ENCODE peak calls at places on chromosomes 16 and 17, in five cellular contexts. Z is right lobe of liver, V is breast epithelium, T is neural progenitor cell, Y is MM.1S. X is an unnamed sample.

GRCh38 chr17:29576214-29577008 is 7.9 kb downstream of the TP53I13 start:
- DNase-seq in Z (peak), V (no peak), T (no peak), Y (no peak), X (no peak)

GRCh38 chr16:85392756-85393673 is 220.1 kb upstream of the GSE1 start:
- DNase-seq in Z (no peak), V (no peak), T (no peak), Y (no peak), X (no peak)

GRCh38 chr17:79515646-79516604 is 94.9 kb downstream of the RBFOX3 start:
- DNase-seq in Z (no peak), V (no peak), T (peak), Y (no peak), X (no peak)

GRCh38 chr17:82791532-82791931 is 39.7 kb downstream of the TBCD start:
- DNase-seq in Z (no peak), V (no peak), T (no peak), Y (no peak), X (no peak)

GRCh38 chr16:83835972-83836566 is 28.3 kb downstream of the HSBP1 start:
- DNase-seq in Z (no peak), V (no peak), T (no peak), Y (no peak), X (no peak)

GRCh38 chr17:47995241-47995935 is 24.5 kb downstream of the CDK5RAP3 start:
- DNase-seq in Z (no peak), V (no peak), T (peak), Y (no peak), X (no peak)

GRCh38 chr16:17474572-17474971 is 3.8 kb upstream of the XYLT1 start:
- DNase-seq in Z (no peak), V (no peak), T (peak), Y (no peak), X (peak)

GRCh38 chr17:68821860-68822693 is 133.1 kb downstream of the ABCA8 start:
- DNase-seq in Z (no peak), V (no peak), T (no peak), Y (no peak), X (no peak)

GRCh38 chr17:80248894-80249710 is 11.6 kb upstream of the RNF213 start:
- DNase-seq in Z (no peak), V (no peak), T (no peak), Y (no peak), X (no peak)

GRCh38 chr17:4881761-4882555 is 17.4 kb upstream of the C17orf107 start:
- DNase-seq in Z (peak), V (peak), T (peak), Y (peak), X (peak)

GRCh38 chr17:27771576-27771975 is 28.8 kb downstream of the NOS2 start:
- DNase-seq in Z (no peak), V (no peak), T (no peak), Y (no peak), X (no peak)

GRCh38 chr16:87616556-87616955 is 14.2 kb downstream of the JPH3 start:
- DNase-seq in Z (no peak), V (no peak), T (no peak), Y (no peak), X (no peak)

GRCh38 chr16:85819245-85819644 is 19.8 kb downstream of the COX4I1 start:
- DNase-seq in Z (peak), V (peak), T (peak), Y (peak), X (peak)

GRCh38 chr16:83200005-83200779 is 573.4 kb downstream of the CDH13 start:
- DNase-seq in Z (no peak), V (no peak), T (peak), Y (no peak), X (no peak)

GRCh38 chr16:11480634-11481033 is 106.1 kb downstream of the LITAF start:
- DNase-seq in Z (no peak), V (no peak), T (no peak), Y (no peak), X (no peak)

GRCh38 chr17:8632087-8632486 is 1.6 kb upstream of the MYH10 start:
- DNase-seq in Z (peak), V (no peak), T (peak), Y (peak), X (no peak)

GRCh38 chr17:70169707-70170597 is 620 bp downstream of the KCNJ2 start:
- DNase-seq in Z (no peak), V (no peak), T (no peak), Y (no peak), X (no peak)

GRCh38 chr17:80204626-80205468 is 15.3 kb downstream of the SGSH start:
- DNase-seq in Z (no peak), V (no peak), T (no peak), Y (no peak), X (no peak)

DNA sequence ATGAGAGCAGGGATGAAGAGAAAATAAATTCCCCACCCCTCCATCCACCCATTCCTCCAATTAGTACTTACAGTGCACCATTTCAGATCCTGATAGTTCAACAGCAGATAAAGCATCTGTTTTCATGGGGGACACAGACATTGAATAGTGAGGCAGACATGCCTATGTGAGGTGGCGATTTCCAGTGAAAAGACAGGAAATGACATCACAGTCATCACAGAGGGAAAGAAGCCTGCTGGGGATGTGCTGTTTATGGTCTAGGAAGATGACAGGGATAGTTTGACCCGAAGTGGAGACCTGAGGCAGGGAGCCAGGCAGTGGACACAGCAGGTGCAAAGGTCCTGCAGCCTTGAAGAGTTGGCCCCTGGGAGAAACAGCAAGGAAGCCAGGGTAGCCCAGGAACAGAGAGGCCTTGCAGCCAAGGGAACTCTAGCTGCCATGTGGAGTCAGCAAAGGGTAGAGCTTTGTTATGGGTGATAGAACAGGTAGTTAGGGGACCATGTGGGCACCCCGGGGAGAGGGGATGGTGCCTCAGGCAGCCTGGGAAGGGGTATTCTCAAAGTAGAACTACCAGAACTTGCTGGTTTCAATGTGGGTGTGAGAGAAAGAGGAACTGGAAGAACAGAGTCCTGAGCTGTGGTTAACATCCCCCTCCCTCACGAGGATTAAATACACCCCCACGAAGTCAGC is 256.6 kb downstream of the CPPED1 start:
- DNase-seq in Z (no peak), V (no peak), T (no peak), Y (no peak), X (peak)
- TF ChIP-seq CTCF in Z (no peak), V (no peak), T (no peak), Y (no peak), X (no peak)

GRCh38 chr16:13552062-13552959 is 367.6 kb upstream of the ERCC4 start:
- DNase-seq in Z (no peak), V (no peak), T (no peak), Y (no peak), X (no peak)
- TF ChIP-seq CTCF in Z (no peak), V (no peak), T (peak), Y (no peak), X (no peak)

DNA sequence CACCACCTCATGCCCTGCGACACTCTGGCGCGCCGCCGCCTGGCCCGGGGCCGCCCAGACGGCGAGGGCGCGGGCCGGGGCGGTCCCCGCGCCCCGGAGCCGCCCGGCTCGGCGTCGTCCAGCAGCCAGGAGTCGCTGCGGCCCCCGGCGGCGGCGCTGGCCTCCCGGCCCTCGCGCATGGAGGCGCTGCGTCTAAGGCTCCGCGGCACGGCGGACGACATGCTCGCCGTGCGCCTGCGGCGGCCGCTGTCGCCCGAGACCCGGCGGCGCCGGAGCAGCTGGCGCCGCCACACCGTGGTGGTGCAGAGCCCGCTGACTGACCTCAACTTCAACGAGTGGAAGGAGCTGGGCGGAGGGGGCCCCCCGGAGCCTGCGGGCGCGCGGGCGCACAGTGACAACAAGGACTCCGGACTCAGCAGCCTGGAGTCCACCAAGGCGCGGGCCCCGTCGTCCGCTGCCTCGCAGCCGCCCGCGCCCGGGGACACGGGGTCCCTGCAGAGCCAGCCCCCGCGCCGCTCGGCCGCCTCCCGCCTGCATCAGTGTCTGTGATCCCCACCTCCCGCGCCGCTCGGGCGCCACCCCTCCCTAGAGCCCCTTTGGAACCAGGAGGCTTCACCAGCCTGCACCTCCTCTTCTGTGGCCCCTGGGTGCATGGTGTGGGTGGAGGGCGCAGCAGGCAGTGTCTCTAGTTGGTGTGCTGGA is 82.3 kb downstream of the ARHGAP23 start:
- DNase-seq in Z (no peak), V (no peak), T (peak), Y (no peak), X (peak)
- TF ChIP-seq CTCF in Z (no peak), V (no peak), T (peak), Y (no peak), X (no peak)

GRCh38 chr16:4661661-4662060 is 31.7 kb upstream of the NUDT16L1 start:
- DNase-seq in Z (no peak), V (no peak), T (no peak), Y (no peak), X (no peak)

GRCh38 chr16:4663756-4664465 is 29.5 kb upstream of the NUDT16L1 start:
- DNase-seq in Z (peak), V (no peak), T (no peak), Y (no peak), X (no peak)

GRCh38 chr16:4666537-4667202 is 26.7 kb upstream of the NUDT16L1 start:
- DNase-seq in Z (no peak), V (no peak), T (no peak), Y (no peak), X (no peak)

GRCh38 chr16:4667203-4667983 is 26.0 kb upstream of the NUDT16L1 start:
- DNase-seq in Z (no peak), V (no peak), T (no peak), Y (no peak), X (no peak)

GRCh38 chr16:4664538-4665418 is 28.6 kb upstream of the NUDT16L1 start:
- DNase-seq in Z (peak), V (no peak), T (no peak), Y (peak), X (peak)
- TF ChIP-seq CTCF in Z (no peak), V (no peak), T (no peak), Y (no peak), X (no peak)